ENCODE peak calls at places on chromosome 2, in five cellular contexts. H, D, P, B and S are unnamed samples. For H3K4me1, the result is how much of the 10 kb centered on the place peaks cover.

GRCh38 chr2:146992057-146992456 is 852.8 kb upstream of the ACVR2A start:
- DNase-seq in H (peak), D (no peak), P (no peak), B (no peak), S (no peak)

GRCh38 chr2:47208852-47209606 is 53.9 kb upstream of the STPG4 start:
- DNase-seq in H (peak), D (no peak), P (no peak), B (no peak), S (no peak)

GRCh38 chr2:234548720-234549420 is 52.0 kb upstream of the ARL4C start:
- DNase-seq in H (peak), D (no peak), P (no peak), B (peak), S (no peak)

GRCh38 chr2:68632026-68632425 is 11.4 kb upstream of the PROKR1 start:
- DNase-seq in H (no peak), D (no peak), P (no peak), B (no peak), S (no peak)

GRCh38 chr2:174066871-174067270 is 101.7 kb upstream of the SP3 start:
- DNase-seq in H (peak), D (no peak), P (no peak), B (no peak), S (no peak)

GRCh38 chr2:231128541-231128940 is 3.7 kb upstream of the HTR2B start:
- DNase-seq in H (no peak), D (no peak), P (no peak), B (no peak), S (no peak)

GRCh38 chr2:118085173-118086023 is 2.9 kb upstream of the INSIG2 start:
- DNase-seq in H (no peak), D (no peak), P (no peak), B (no peak), S (no peak)

GRCh38 chr2:11647834-11648600 is 22.0 kb downstream of the NTSR2 start:
- DNase-seq in H (peak), D (no peak), P (no peak), B (no peak), S (no peak)

DNA sequence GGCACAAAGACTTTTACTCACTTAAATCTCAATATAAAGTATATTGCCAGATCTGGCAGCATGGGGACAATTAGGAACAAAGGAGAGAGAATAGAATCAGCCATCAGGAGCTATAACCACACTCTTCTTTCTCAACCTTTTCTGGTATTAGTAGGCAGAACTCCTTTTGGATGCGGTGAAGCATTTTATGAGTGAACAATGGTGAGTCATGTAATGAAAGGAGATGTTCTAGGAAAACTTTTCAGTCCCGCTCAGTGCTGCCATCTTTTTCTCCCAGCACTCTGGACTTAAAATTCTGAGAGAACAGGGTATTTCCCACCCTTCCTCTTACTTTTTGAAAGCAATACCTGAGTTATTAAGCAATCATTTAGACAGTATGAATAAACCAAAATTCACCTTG is 32.2 kb downstream of the PLEKHA3 start:
- DNase-seq in H (peak), D (no peak), P (no peak), B (no peak), S (peak)
- H3K4me1 ChIP-seq in H (under half), D (under half), P (under half), B (under half), S (under half)

GRCh38 chr2:190717764-190718651 is 69.1 kb downstream of the NAB1 start:
- DNase-seq in H (no peak), D (no peak), P (peak), B (no peak), S (no peak)
- H3K27ac ChIP-seq in H (no peak), D (no peak), P (peak), B (no peak), S (no peak)

DNA sequence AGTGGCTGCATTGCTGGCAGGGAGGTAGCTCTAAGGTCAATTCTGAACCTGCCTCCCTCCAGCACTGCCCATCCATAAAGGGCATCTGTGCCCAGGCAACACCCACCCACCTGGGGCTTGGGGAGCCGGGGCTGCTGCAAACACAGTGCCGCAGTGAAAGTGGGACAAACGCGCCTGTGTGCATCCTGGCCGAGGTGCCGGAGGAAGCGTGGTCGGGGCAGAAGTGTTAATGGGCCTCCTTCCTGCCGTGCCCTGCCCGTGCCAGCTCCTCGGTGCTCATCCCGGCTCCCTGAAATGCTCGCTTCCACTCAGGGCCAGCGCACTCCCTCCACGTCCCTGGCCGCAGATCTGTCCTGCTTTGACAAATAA is 55.7 kb downstream of the ZFP36L2 start:
- DNase-seq in H (no peak), D (no peak), P (no peak), B (peak), S (no peak)
- H3K9ac ChIP-seq in H (no peak), D (no peak), P (no peak), B (no peak), S (no peak)

GRCh38 chr2:102061962-102062795 is 70.4 kb downstream of the IL1R2 start:
- DNase-seq in H (peak), D (no peak), P (no peak), B (no peak), S (no peak)
- H3K4me1 ChIP-seq in H (half or more), D (under half), P (under half), B (under half), S (under half)